ENCODE peak calls at places on chromosomes 6 and 20, in ten cellular contexts. P is neuronal stem cell, A is A673, K is testis, S is SK-N-SH, F is HCT116, M is heart left ventricle, Q is fibroblast of lung, H is psoas muscle, B is GM12878. E is an unnamed sample.

GRCh38 chr20:23631226-23631822 is 6.4 kb downstream of the CST3 start:
- DNase-seq in P (no peak), A (no peak), K (no peak), S (no peak), F (no peak), M (no peak), Q (no peak), H (no peak), B (no peak), E (no peak)

GRCh38 chr6:72952808-72953630 is 272.3 kb downstream of the KHDC1L start:
- DNase-seq in P (no peak), A (peak), K (no peak), S (no peak), F (no peak), M (no peak), Q (peak), H (no peak), B (no peak), E (no peak)

GRCh38 chr20:9220874-9221547 is 152.1 kb downstream of the PLCB4 start:
- DNase-seq in P (no peak), A (no peak), K (no peak), S (no peak), F (no peak), M (no peak), Q (peak), H (no peak), B (no peak), E (no peak)

GRCh38 chr20:51091564-51092195 is 68.8 kb upstream of the KCNG1 start:
- DNase-seq in P (no peak), A (no peak), K (no peak), S (peak), F (no peak), M (no peak), Q (no peak), H (no peak), B (no peak), E (no peak)

GRCh38 chr20:50197463-50197862 is 6.8 kb downstream of the CEBPB start:
- DNase-seq in P (no peak), A (no peak), K (no peak), S (no peak), F (no peak), M (no peak), Q (no peak), H (no peak), B (no peak), E (no peak)

GRCh38 chr6:33014841-33015634 is 5.6 kb upstream of the HLA-DOA start:
- DNase-seq in P (peak), A (peak), K (peak), S (peak), F (peak), M (peak), Q (peak), H (no peak), B (peak), E (peak)

GRCh38 chr6:150503041-150503440 is 96.6 kb upstream of the PLEKHG1 start:
- DNase-seq in P (no peak), A (no peak), K (no peak), S (peak), F (no peak), M (no peak), Q (no peak), H (no peak), B (no peak), E (no peak)

GRCh38 chr6:15384901-15385300 is 139.0 kb downstream of the JARID2 start:
- DNase-seq in P (no peak), A (peak), K (no peak), S (no peak), F (no peak), M (no peak), Q (no peak), H (no peak), B (no peak), E (no peak)

GRCh38 chr20:4560667-4561066 is 161.0 kb upstream of the PRND start:
- DNase-seq in P (no peak), A (no peak), K (no peak), S (no peak), F (no peak), M (no peak), Q (peak), H (no peak), B (no peak), E (no peak)

GRCh38 chr20:49669601-49670189 is 44.0 kb downstream of the B4GALT5 start:
- DNase-seq in P (no peak), A (no peak), K (no peak), S (no peak), F (no peak), M (no peak), Q (no peak), H (no peak), B (peak), E (no peak)

GRCh38 chr6:9025223-9025622 is 589.9 kb upstream of the SLC35B3 start:
- DNase-seq in P (no peak), A (no peak), K (peak), S (no peak), F (no peak), M (no peak), Q (no peak), H (no peak), B (no peak), E (no peak)

GRCh38 chr6:109406196-109406595 is 23.9 kb upstream of the CD164 start:
- DNase-seq in P (no peak), A (no peak), K (no peak), S (no peak), F (no peak), M (no peak), Q (peak), H (no peak), B (no peak), E (no peak)

GRCh38 chr6:14274552-14275492 is 157.2 kb downstream of the CD83 start:
- DNase-seq in P (no peak), A (no peak), K (no peak), S (no peak), F (no peak), M (no peak), Q (peak), H (no peak), B (no peak), E (no peak)

GRCh38 chr6:139253656-139254055 is 38.1 kb downstream of the TXLNB start:
- DNase-seq in P (no peak), A (no peak), K (peak), S (no peak), F (no peak), M (no peak), Q (peak), H (no peak), B (no peak), E (no peak)
- H3K27ac ChIP-seq in P (no peak), A (no peak), K (no peak), S (no peak), F (no peak), M (no peak), Q (no peak), H (peak), B (no peak), E (no peak)

GRCh38 chr6:137467211-137467610 is 27.0 kb downstream of the OLIG3 start:
- DNase-seq in P (no peak), A (no peak), K (no peak), S (no peak), F (no peak), M (no peak), Q (no peak), H (no peak), B (no peak), E (no peak)

GRCh38 chr6:137465378-137466009 is 28.7 kb downstream of the OLIG3 start:
- DNase-seq in P (no peak), A (no peak), K (no peak), S (no peak), F (no peak), M (no peak), Q (no peak), H (no peak), B (no peak), E (no peak)
- H3K27ac ChIP-seq in P (no peak), A (no peak), K (no peak), S (no peak), F (no peak), M (no peak), Q (no peak), H (no peak), B (no peak), E (no peak)

DNA sequence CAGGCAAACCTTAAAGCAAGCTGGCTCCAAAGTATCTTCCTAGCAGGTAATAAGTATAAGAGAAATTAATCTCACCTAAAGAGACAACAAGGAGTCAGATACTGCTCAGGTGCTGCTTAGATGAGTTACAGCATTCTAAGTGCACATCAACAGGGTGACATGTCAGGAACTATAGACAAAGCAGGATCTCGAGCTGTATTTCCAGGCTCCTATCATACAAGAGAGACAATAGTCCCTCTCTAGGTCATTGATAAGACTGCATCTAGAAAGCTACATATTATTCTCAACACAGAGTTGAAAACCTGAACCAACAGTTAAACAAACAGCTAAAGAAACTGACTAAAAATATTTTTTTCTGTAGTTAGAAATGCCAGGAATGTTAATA is 3.9 kb downstream of the PTPRK start:
- DNase-seq in P (no peak), A (peak), K (no peak), S (no peak), F (no peak), M (no peak), Q (no peak), H (no peak), B (no peak), E (no peak)
- H3K27ac ChIP-seq in P (no peak), A (no peak), K (no peak), S (peak), F (no peak), M (peak), Q (peak), H (peak), B (no peak), E (peak)

GRCh38 chr6:110885526-110885925 is 10.9 kb downstream of the AMD1 start:
- DNase-seq in P (no peak), A (no peak), K (no peak), S (no peak), F (no peak), M (no peak), Q (no peak), H (no peak), B (no peak), E (no peak)
- H3K27ac ChIP-seq in P (no peak), A (no peak), K (no peak), S (no peak), F (no peak), M (no peak), Q (no peak), H (no peak), B (no peak), E (no peak)

DNA sequence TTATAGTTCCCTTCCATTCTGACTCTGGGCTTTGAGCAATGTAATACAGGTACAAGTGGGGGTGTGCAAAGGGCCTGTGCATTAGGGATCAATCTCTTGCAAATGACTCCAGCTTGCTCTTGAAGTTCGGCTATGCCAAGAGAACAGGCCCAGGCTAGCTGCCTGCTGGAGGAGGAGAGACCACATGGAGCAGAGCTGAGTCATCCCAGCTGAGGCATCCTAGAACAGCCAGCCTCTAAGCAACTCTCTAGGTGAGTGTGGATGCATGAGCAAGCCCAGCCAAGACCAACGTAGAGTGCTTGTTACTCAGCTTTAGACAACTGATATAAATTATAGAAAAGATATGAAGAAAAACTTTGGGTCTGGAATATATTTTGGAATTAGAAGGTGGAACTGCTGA is 47.6 kb upstream of the RBM24 start:
- DNase-seq in P (no peak), A (no peak), K (no peak), S (no peak), F (no peak), M (no peak), Q (peak), H (no peak), B (no peak), E (no peak)
- H3K27ac ChIP-seq in P (no peak), A (no peak), K (no peak), S (no peak), F (no peak), M (no peak), Q (no peak), H (no peak), B (no peak), E (no peak)

DNA sequence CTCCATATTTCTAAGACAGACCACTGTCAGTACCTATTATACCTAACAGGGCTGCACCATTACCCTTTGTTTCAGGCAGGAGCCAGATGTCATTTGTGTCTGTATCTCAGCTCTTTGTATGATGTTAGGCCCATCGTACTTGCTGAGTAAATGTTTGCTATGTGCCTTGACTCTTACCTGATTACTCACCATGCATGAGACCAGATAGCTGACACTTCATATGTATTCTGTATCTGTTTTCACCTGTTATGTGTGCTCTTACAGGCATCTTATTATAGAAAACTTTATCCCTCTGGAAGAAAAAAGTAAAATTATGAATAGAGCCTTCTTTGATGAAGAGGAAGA is 31.7 kb upstream of the ASXL1 start:
- DNase-seq in P (no peak), A (no peak), K (no peak), S (no peak), F (no peak), M (no peak), Q (peak), H (no peak), B (no peak), E (no peak)
- H3K27ac ChIP-seq in P (no peak), A (no peak), K (no peak), S (peak), F (peak), M (no peak), Q (no peak), H (peak), B (no peak), E (no peak)

GRCh38 chr6:21748343-21749063 is 155.0 kb downstream of the SOX4 start:
- DNase-seq in P (no peak), A (peak), K (no peak), S (no peak), F (no peak), M (no peak), Q (peak), H (no peak), B (no peak), E (no peak)

GRCh38 chr6:21750479-21751018 is 157.0 kb downstream of the SOX4 start:
- DNase-seq in P (no peak), A (no peak), K (no peak), S (peak), F (no peak), M (no peak), Q (no peak), H (no peak), B (no peak), E (no peak)

GRCh38 chr6:21747441-21747840 is 153.9 kb downstream of the SOX4 start:
- DNase-seq in P (no peak), A (no peak), K (no peak), S (no peak), F (no peak), M (no peak), Q (no peak), H (no peak), B (no peak), E (no peak)

GRCh38 chr6:21751608-21752007 is 158.1 kb downstream of the SOX4 start:
- DNase-seq in P (no peak), A (no peak), K (no peak), S (no peak), F (no peak), M (no peak), Q (no peak), H (no peak), B (no peak), E (no peak)

GRCh38 chr6:21749754-21750153 is 156.2 kb downstream of the SOX4 start:
- DNase-seq in P (no peak), A (peak), K (no peak), S (peak), F (no peak), M (no peak), Q (no peak), H (no peak), B (no peak), E (no peak)
- H3K27ac ChIP-seq in P (peak), A (no peak), K (no peak), S (no peak), F (no peak), M (no peak), Q (no peak), H (no peak), B (no peak), E (no peak)

GRCh38 chr6:41846666-41847237 is 48.4 kb downstream of the USP49 start:
- DNase-seq in P (peak), A (peak), K (peak), S (peak), F (peak), M (peak), Q (peak), H (no peak), B (peak), E (no peak)
- H3K27ac ChIP-seq in P (no peak), A (no peak), K (peak), S (peak), F (peak), M (peak), Q (no peak), H (peak), B (peak), E (no peak)

GRCh38 chr6:35473849-35474128 is 5.6 kb downstream of the RPL10A start:
- DNase-seq in P (no peak), A (no peak), K (no peak), S (no peak), F (no peak), M (no peak), Q (no peak), H (no peak), B (no peak), E (no peak)
- H3K27ac ChIP-seq in P (peak), A (no peak), K (no peak), S (no peak), F (peak), M (no peak), Q (no peak), H (no peak), B (no peak), E (no peak)

DNA sequence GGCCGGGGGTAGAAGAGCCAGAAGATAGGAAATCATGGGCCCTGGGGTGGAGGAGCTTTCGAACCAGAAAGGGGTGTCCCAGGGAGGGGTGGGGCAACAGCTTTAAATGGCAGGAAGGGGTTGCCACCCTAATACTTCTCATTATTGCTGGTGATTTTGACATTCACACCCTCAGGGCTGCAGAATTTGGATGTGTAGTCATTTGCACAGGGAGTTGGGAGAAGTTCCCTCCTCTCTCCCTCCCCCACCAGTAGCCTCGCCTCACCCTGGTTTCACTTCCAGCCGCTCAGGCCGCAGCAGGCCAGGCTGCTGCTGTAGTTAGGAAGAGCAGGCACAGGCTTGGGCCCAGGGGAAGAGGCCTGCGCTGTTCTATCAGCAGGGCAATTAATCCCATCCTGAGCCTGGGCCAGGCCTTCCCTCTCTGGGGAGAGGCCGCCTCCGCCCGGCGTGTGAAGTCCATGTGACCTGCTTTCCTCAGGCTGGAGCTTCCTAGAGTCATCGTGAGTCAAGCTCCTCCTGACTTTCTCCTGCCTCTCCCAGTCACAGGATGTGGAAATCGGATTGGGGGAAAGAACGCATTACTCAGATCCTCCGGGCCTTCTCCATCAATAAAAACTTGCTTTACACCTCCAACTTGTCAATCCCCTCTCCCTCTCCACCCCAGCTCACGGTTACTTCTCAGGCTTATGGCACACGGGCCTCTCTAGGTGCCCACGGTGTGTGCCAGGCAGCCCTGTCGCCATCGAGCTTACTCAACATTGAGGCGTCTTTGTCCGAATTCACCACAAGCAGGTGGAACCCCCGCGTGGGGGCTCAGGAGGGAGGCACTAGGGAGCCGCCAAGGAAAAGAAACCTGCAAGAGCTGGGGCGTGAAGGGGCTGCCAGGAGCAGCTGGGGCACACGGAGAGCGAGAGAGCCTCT is 7.8 kb downstream of the ADTRP start:
- DNase-seq in P (no peak), A (no peak), K (peak), S (peak), F (peak), M (peak), Q (peak), H (peak), B (no peak), E (peak)
- H3K27ac ChIP-seq in P (no peak), A (no peak), K (no peak), S (peak), F (peak), M (peak), Q (peak), H (peak), B (no peak), E (no peak)